ENCODE peak calls at places on chromosomes 13 and 19, in seven cellular contexts. One of them, this sample, is unnamed.

GRCh38 chr19:6459356-6460098 is at the start of gene SLC25A23:
- DNase-seq in SW480: peak; percentile 50
- DNase-seq in stimulated activated CD8-positive, alpha-beta memory T cell treated with anti-CD3 and anti-CD28 coated beads, Interleukin-15, amount 100 ng/mL, for 4 hours: peak; percentile 21
- DNase-seq in uterus: peak; percentile 69
- DNase-seq in IMR-90: peak; percentile 64
- DNase-seq in tibial artery: peak; percentile 42
- DNase-seq in iris pigment epithelial cell: peak; percentile 66
- DNase-seq in this sample: peak; percentile 92

GRCh38 chr13:30864352-30865130 is 41.5 kb upstream of the MEDAG start:
- DNase-seq in SW480: peak; percentile 8
- DNase-seq in stimulated activated CD8-positive, alpha-beta memory T cell treated with anti-CD3 and anti-CD28 coated beads, Interleukin-15, amount 100 ng/mL, for 4 hours: no peak
- DNase-seq in uterus: peak; percentile 44
- DNase-seq in IMR-90: peak; percentile 98
- DNase-seq in tibial artery: no peak
- DNase-seq in iris pigment epithelial cell: peak; percentile 97
- DNase-seq in this sample: no peak

GRCh38 chr19:39499082-39499642 is 415 bp downstream of the DLL3 start:
- DNase-seq in SW480: no peak
- DNase-seq in stimulated activated CD8-positive, alpha-beta memory T cell treated with anti-CD3 and anti-CD28 coated beads, Interleukin-15, amount 100 ng/mL, for 4 hours: no peak
- DNase-seq in uterus: no peak
- DNase-seq in IMR-90: no peak
- DNase-seq in tibial artery: no peak
- DNase-seq in iris pigment epithelial cell: peak; percentile 23
- DNase-seq in this sample: no peak

GRCh38 chr19:38989066-38989605 is 13.6 kb upstream of the FBXO17 start:
- DNase-seq in SW480: peak; percentile 83
- DNase-seq in stimulated activated CD8-positive, alpha-beta memory T cell treated with anti-CD3 and anti-CD28 coated beads, Interleukin-15, amount 100 ng/mL, for 4 hours: no peak
- DNase-seq in uterus: no peak
- DNase-seq in IMR-90: no peak
- DNase-seq in tibial artery: no peak
- DNase-seq in iris pigment epithelial cell: peak; percentile 26
- DNase-seq in this sample: no peak

GRCh38 chr13:77033717-77034302 is 6.9 kb upstream of the FBXL3 start:
- DNase-seq in SW480: no peak
- DNase-seq in stimulated activated CD8-positive, alpha-beta memory T cell treated with anti-CD3 and anti-CD28 coated beads, Interleukin-15, amount 100 ng/mL, for 4 hours: no peak
- DNase-seq in uterus: no peak
- DNase-seq in IMR-90: peak; percentile 60
- DNase-seq in tibial artery: no peak
- DNase-seq in iris pigment epithelial cell: no peak
- DNase-seq in this sample: no peak

GRCh38 chr19:58558066-58558622 is at the start of gene UBE2M:
- DNase-seq in SW480: peak; percentile 50
- DNase-seq in stimulated activated CD8-positive, alpha-beta memory T cell treated with anti-CD3 and anti-CD28 coated beads, Interleukin-15, amount 100 ng/mL, for 4 hours: no peak
- DNase-seq in uterus: peak; percentile 68
- DNase-seq in IMR-90: no peak
- DNase-seq in tibial artery: peak; percentile 69
- DNase-seq in iris pigment epithelial cell: peak; percentile 57
- DNase-seq in this sample: peak; percentile 94

GRCh38 chr19:29810504-29810871 is 1.3 kb upstream of the CCNE1 start:
- DNase-seq in SW480: no peak
- DNase-seq in stimulated activated CD8-positive, alpha-beta memory T cell treated with anti-CD3 and anti-CD28 coated beads, Interleukin-15, amount 100 ng/mL, for 4 hours: no peak
- DNase-seq in uterus: peak; percentile 32
- DNase-seq in IMR-90: peak; percentile 33
- DNase-seq in tibial artery: no peak
- DNase-seq in iris pigment epithelial cell: peak; percentile 56
- DNase-seq in this sample: no peak

GRCh38 chr19:51137812-51138425 is 4.2 kb upstream of the SIGLEC7 start:
- DNase-seq in SW480: no peak
- DNase-seq in stimulated activated CD8-positive, alpha-beta memory T cell treated with anti-CD3 and anti-CD28 coated beads, Interleukin-15, amount 100 ng/mL, for 4 hours: no peak
- DNase-seq in uterus: no peak
- DNase-seq in IMR-90: no peak
- DNase-seq in tibial artery: no peak
- DNase-seq in iris pigment epithelial cell: no peak
- DNase-seq in this sample: no peak

GRCh38 chr19:1290699-1291651 is 5.3 kb downstream of the EFNA2 start:
- DNase-seq in SW480: no peak
- DNase-seq in stimulated activated CD8-positive, alpha-beta memory T cell treated with anti-CD3 and anti-CD28 coated beads, Interleukin-15, amount 100 ng/mL, for 4 hours: no peak
- DNase-seq in uterus: no peak
- DNase-seq in IMR-90: no peak
- DNase-seq in tibial artery: no peak
- DNase-seq in iris pigment epithelial cell: no peak
- DNase-seq in this sample: no peak

This sample was measured in lower leg skin.